ENCODE peak calls at places on chromosome 14, in seven cellular contexts. H is lower lobe of right lung, P is D721Med, Y is gastrocnemius medialis, D is neural crest cell, T is omental fat pad, V is GM13976. Z is an unnamed sample.

GRCh38 chr14:101408077-101408831 is 153.0 kb upstream of the DIO3 start:
- DNase-seq in V (no peak), H (no peak), D (no peak), Y (peak), T (no peak), P (no peak), Z (no peak)

GRCh38 chr14:71451501-71451900 is 480.7 kb upstream of the RGS6 start:
- DNase-seq in Y (no peak), D (no peak), T (no peak), H (no peak), V (no peak), P (no peak), Z (no peak)

GRCh38 chr14:102471921-102472814 is 37.4 kb downstream of the ANKRD9 start:
- DNase-seq in Y (no peak), P (no peak), H (no peak), V (no peak), D (no peak), T (no peak), Z (no peak)

GRCh38 chr14:73785336-73785833 is 66.2 kb upstream of the PTGR2 start:
- DNase-seq in V (no peak), P (no peak), D (no peak), Y (peak), H (no peak), T (no peak), Z (no peak)

GRCh38 chr14:97283450-97284230 is 486.5 kb downstream of the VRK1 start:
- DNase-seq in H (no peak), D (no peak), P (no peak), T (no peak), V (no peak), Y (no peak), Z (no peak)

GRCh38 chr14:39033371-39033770 is 69.7 kb downstream of the SEC23A start:
- DNase-seq in D (no peak), P (no peak), V (no peak), T (no peak), Y (no peak), H (no peak), Z (no peak)

GRCh38 chr14:55416866-55417265 is 5.2 kb upstream of the ATG14 start:
- DNase-seq in D (no peak), V (no peak), T (no peak), Y (no peak), P (no peak), H (no peak), Z (peak)

GRCh38 chr14:78253986-78254385 is 83.8 kb downstream of the NRXN3 start:
- DNase-seq in Y (no peak), T (no peak), P (no peak), V (no peak), H (no peak), D (no peak), Z (no peak)

GRCh38 chr14:87999282-87999681 is 5.7 kb upstream of the GPR65 start:
- DNase-seq in V (no peak), H (no peak), P (no peak), T (no peak), Y (no peak), D (no peak), Z (no peak)

GRCh38 chr14:25050494-25051170 is 685 bp upstream of the STXBP6 start:
- DNase-seq in V (no peak), D (no peak), Y (no peak), P (no peak), T (no peak), H (no peak), Z (peak)

GRCh38 chr14:61226015-61226654 is 55.0 kb downstream of the TMEM30B start:
- DNase-seq in D (no peak), H (no peak), P (no peak), Y (no peak), T (no peak), V (no peak), Z (no peak)

GRCh38 chr14:37597538-37598084 is 2.2 kb downstream of the TTC6 start:
- DNase-seq in P (no peak), D (no peak), T (no peak), Y (no peak), V (no peak), H (no peak), Z (no peak)

GRCh38 chr14:21923820-21924219 is 250.2 kb upstream of the OR4E1 start:
- DNase-seq in H (no peak), D (no peak), V (no peak), T (no peak), Y (no peak), P (no peak), Z (no peak)

GRCh38 chr14:102917469-102918211 is 4.8 kb upstream of the AMN start:
- DNase-seq in D (peak), T (peak), Y (no peak), V (peak), H (peak), P (peak), Z (peak)

GRCh38 chr14:49218436-49219092 is 367.6 kb downstream of the RPS29 start:
- DNase-seq in Y (no peak), P (no peak), D (no peak), V (no peak), H (no peak), T (no peak), Z (no peak)

GRCh38 chr14:77055981-77056380 is 27.5 kb upstream of the IRF2BPL start:
- DNase-seq in D (no peak), V (no peak), T (no peak), P (no peak), Y (peak), H (no peak), Z (no peak)

DNA sequence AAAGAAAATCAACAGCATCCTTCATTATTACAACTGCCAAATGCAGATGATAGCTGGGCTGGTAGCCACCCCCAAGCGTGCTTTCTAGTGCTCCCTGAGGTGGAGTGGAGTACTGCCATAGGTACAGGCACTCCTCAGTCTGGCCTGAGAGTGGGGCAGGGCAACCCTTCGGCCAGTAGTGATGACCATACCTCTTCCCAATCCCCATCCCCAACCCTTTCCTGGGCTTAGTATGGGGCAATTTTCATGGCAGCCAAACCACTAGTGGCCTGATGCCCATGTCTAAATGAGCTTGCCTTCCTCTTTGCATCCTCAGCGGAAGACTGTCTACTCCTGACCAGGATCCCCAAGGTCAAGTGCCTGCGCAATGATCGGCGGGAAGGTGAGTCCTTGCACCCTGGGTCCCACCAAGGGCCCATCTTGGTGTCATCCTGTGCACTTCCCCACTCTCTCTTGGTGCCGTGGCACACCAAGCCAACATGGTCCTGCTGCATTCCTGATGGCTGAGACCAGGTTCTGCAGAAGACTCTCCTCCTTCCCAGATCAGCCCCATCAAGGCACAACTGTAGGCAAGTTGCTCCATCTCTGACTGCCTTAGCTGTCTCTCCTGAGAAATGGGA is 65.8 kb downstream of the GALNT16 start:
- DNase-seq in Y (no peak), D (no peak), T (no peak), P (no peak), H (no peak), V (no peak), Z (no peak)
- TF ChIP-seq CTCF in Y (no peak), D (no peak), T (no peak), P (no peak), H (no peak), V (no peak), Z (no peak)

GRCh38 chr14:58071341-58071740 is 80.7 kb downstream of the ARMH4 start:
- DNase-seq in Y (no peak), P (no peak), T (no peak), H (no peak), V (no peak), D (no peak), Z (no peak)
- TF ChIP-seq CTCF in Y (no peak), P (no peak), T (no peak), H (no peak), V (no peak), D (no peak), Z (no peak)

GRCh38 chr14:91354979-91355685 is 62.5 kb downstream of the CCDC88C start:
- DNase-seq in P (no peak), Y (no peak), T (no peak), V (peak), D (peak), H (peak), Z (no peak)
- TF ChIP-seq CTCF in P (peak), Y (no peak), T (no peak), V (peak), D (peak), H (peak), Z (peak)

GRCh38 chr14:96249016-96249415 is 7.0 kb upstream of the BDKRB1 start:
- DNase-seq in H (no peak), P (no peak), V (no peak), Y (no peak), D (no peak), T (no peak), Z (no peak)
- TF ChIP-seq CTCF in H (no peak), P (no peak), V (no peak), Y (no peak), D (no peak), T (no peak), Z (no peak)

DNA sequence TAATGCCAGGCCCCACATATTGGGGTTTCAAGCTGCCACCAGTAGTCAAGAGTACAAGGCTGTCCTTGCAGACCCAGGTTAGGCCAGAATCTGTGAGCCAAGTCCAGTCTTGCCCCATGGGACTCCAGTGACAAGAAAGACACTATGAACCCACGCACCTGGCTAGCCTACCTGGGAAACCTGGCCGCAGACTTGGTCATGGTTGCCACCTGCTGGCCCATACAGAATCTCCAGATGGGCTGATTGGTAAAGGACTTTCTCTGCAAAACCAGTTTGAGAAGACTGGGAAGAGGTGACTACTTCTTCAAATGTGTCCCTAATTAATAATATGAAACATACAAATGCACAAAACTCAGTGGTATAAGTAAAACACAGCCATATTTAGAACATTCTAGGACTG is 398.4 kb upstream of the FLRT2 start:
- DNase-seq in D (no peak), P (no peak), T (no peak), H (no peak), V (no peak), Y (no peak), Z (no peak)
- TF ChIP-seq CTCF in D (no peak), P (no peak), T (no peak), H (no peak), V (no peak), Y (no peak), Z (no peak)

DNA sequence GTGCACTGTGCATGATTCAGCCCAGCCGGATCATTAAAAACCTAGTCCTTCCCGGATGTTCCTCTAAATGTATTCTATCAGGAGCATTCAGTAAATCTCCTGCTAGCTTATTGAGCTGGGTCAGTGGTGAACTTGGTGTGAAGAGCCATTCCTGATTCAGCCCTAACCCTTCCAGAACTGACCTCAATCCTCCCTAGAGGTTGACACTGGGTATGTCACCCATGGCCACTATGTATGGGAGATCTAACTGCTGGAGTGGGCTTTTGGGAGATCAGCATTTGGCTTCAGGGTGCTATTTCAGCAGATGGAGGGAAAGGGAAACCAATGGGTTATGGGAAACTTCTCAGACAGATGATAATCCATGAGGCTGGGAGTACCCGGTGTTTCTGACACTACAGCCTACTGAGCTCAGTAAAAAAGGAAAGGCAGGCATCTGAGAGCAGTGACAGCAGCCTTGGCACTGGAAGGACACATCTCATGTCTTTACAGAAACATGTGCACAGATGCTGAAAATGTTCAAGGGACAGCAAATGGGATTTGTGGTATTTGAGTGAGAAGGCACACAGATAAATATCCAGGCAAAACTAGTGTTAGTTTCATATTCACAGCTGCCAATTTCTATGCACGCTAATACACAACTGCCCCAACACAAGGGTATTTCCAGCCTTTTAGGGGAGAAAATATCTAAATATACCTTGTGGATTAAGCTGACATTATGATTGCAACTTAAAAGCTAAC is 258.8 kb downstream of the DPF3 start:
- DNase-seq in V (no peak), D (no peak), P (no peak), T (no peak), Y (no peak), H (no peak), Z (no peak)
- TF ChIP-seq CTCF in V (no peak), D (no peak), P (no peak), T (no peak), Y (no peak), H (no peak), Z (no peak)

GRCh38 chr14:81684696-81685095 is 151.0 kb upstream of the SEL1L start:
- DNase-seq in P (no peak), V (no peak), T (no peak), H (no peak), D (no peak), Y (no peak), Z (no peak)
- TF ChIP-seq CTCF in P (no peak), V (no peak), T (no peak), H (no peak), D (no peak), Y (no peak), Z (no peak)

GRCh38 chr14:86654558-86655184 is 1124.7 kb downstream of the FLRT2 start:
- DNase-seq in Y (no peak), V (no peak), T (peak), H (peak), P (no peak), D (peak), Z (peak)
- TF ChIP-seq CTCF in Y (no peak), V (peak), T (no peak), H (peak), P (peak), D (peak), Z (peak)

GRCh38 chr14:65351493-65352224 is 60.9 kb upstream of the FUT8 start:
- DNase-seq in D (no peak), Y (no peak), P (no peak), V (peak), T (no peak), H (no peak), Z (no peak)
- TF ChIP-seq CTCF in D (no peak), Y (no peak), P (no peak), V (no peak), T (no peak), H (no peak), Z (no peak)

GRCh38 chr14:59582161-59582560 is 5.5 kb upstream of the CCDC175 start:
- DNase-seq in D (no peak), V (no peak), Y (no peak), H (no peak), T (no peak), P (peak), Z (no peak)

GRCh38 chr14:59583755-59584154 is 7.1 kb upstream of the CCDC175 start:
- DNase-seq in V (no peak), T (no peak), D (no peak), P (no peak), H (no peak), Y (no peak), Z (no peak)

GRCh38 chr14:59588136-59588535 is 11.5 kb upstream of the CCDC175 start:
- DNase-seq in P (no peak), Y (no peak), T (no peak), V (no peak), H (no peak), D (no peak), Z (no peak)

GRCh38 chr14:59585891-59586554 is 9.4 kb upstream of the CCDC175 start:
- DNase-seq in V (no peak), T (no peak), D (no peak), Y (no peak), H (no peak), P (no peak), Z (no peak)

GRCh38 chr14:59582845-59583509 is 6.4 kb upstream of the CCDC175 start:
- DNase-seq in P (no peak), D (no peak), Y (no peak), V (no peak), T (no peak), H (peak), Z (no peak)
- TF ChIP-seq CTCF in P (no peak), D (no peak), Y (no peak), V (no peak), T (no peak), H (peak), Z (no peak)

Z was measured in Calu3.